ENCODE peak calls at places on chromosomes 11 and 22, in eight cellular contexts. One of them, this sample, is unnamed.

GRCh38 chr11:134543144-134544044 is 131.4 kb upstream of the B3GAT1 start:
- DNase-seq in right lobe of liver: no peak
- DNase-seq in endothelial cell of umbilical vein: no peak
- DNase-seq in fibroblast of villous mesenchyme: no peak
- DNase-seq in IMR-90: no peak
- DNase-seq in upper lobe of right lung: no peak
- DNase-seq in NT2/D1: no peak
- DNase-seq in fibroblast of lung: no peak
- DNase-seq in this sample: no peak

GRCh38 chr11:79456501-79456900 is 15.7 kb upstream of the TENM4 start:
- DNase-seq in IMR-90: no peak
- DNase-seq in upper lobe of right lung: no peak
- DNase-seq in fibroblast of villous mesenchyme: no peak
- DNase-seq in endothelial cell of umbilical vein: no peak
- DNase-seq in right lobe of liver: no peak
- DNase-seq in fibroblast of lung: no peak
- DNase-seq in NT2/D1: no peak
- DNase-seq in this sample: no peak

GRCh38 chr11:129224538-129224937 is 32.4 kb upstream of the ARHGAP32 start:
- DNase-seq in fibroblast of lung: no peak
- DNase-seq in right lobe of liver: no peak
- DNase-seq in endothelial cell of umbilical vein: no peak
- DNase-seq in fibroblast of villous mesenchyme: no peak
- DNase-seq in IMR-90: no peak
- DNase-seq in NT2/D1: no peak
- DNase-seq in upper lobe of right lung: no peak
- DNase-seq in this sample: no peak

GRCh38 chr11:2100361-2101170 is 38.6 kb downstream of the IGF2 start:
- DNase-seq in fibroblast of villous mesenchyme: peak
- DNase-seq in right lobe of liver: peak
- DNase-seq in fibroblast of lung: no peak
- DNase-seq in IMR-90: no peak
- DNase-seq in upper lobe of right lung: peak
- DNase-seq in NT2/D1: no peak
- DNase-seq in endothelial cell of umbilical vein: peak
- DNase-seq in this sample: no peak

GRCh38 chr22:26483043-26483438 is 542 bp downstream of the HPS4 start:
- DNase-seq in NT2/D1: no peak
- DNase-seq in endothelial cell of umbilical vein: no peak
- DNase-seq in fibroblast of villous mesenchyme: no peak
- DNase-seq in right lobe of liver: no peak
- DNase-seq in fibroblast of lung: peak
- DNase-seq in IMR-90: no peak
- DNase-seq in upper lobe of right lung: no peak
- DNase-seq in this sample: no peak

GRCh38 chr11:15967966-15968365 is 388.4 kb downstream of the SOX6 start:
- DNase-seq in upper lobe of right lung: no peak
- DNase-seq in endothelial cell of umbilical vein: peak
- DNase-seq in fibroblast of villous mesenchyme: peak
- DNase-seq in fibroblast of lung: peak
- DNase-seq in right lobe of liver: no peak
- DNase-seq in IMR-90: peak
- DNase-seq in NT2/D1: no peak
- DNase-seq in this sample: peak

GRCh38 chr11:38297670-38298069 is 1699.6 kb upstream of the RAG2 start:
- DNase-seq in NT2/D1: no peak
- DNase-seq in right lobe of liver: no peak
- DNase-seq in upper lobe of right lung: no peak
- DNase-seq in endothelial cell of umbilical vein: no peak
- DNase-seq in fibroblast of villous mesenchyme: no peak
- DNase-seq in fibroblast of lung: no peak
- DNase-seq in IMR-90: no peak
- DNase-seq in this sample: no peak

GRCh38 chr11:113091578-113091844 is 130.3 kb downstream of the NCAM1 start:
- DNase-seq in fibroblast of lung: no peak
- DNase-seq in NT2/D1: no peak
- DNase-seq in fibroblast of villous mesenchyme: peak
- DNase-seq in right lobe of liver: no peak
- DNase-seq in endothelial cell of umbilical vein: no peak
- DNase-seq in upper lobe of right lung: no peak
- DNase-seq in IMR-90: no peak
- DNase-seq in this sample: no peak

GRCh38 chr11:113618360-113618759 is 87.7 kb downstream of the TMPRSS5 start:
- DNase-seq in fibroblast of villous mesenchyme: peak
- DNase-seq in IMR-90: peak
- DNase-seq in upper lobe of right lung: no peak
- DNase-seq in endothelial cell of umbilical vein: no peak
- DNase-seq in fibroblast of lung: peak
- DNase-seq in right lobe of liver: no peak
- DNase-seq in NT2/D1: no peak
- DNase-seq in this sample: peak

GRCh38 chr22:23495614-23496444 is 84.3 kb downstream of the IGLL1 start:
- DNase-seq in IMR-90: no peak
- DNase-seq in fibroblast of villous mesenchyme: no peak
- DNase-seq in upper lobe of right lung: peak
- DNase-seq in NT2/D1: no peak
- DNase-seq in fibroblast of lung: no peak
- DNase-seq in endothelial cell of umbilical vein: no peak
- DNase-seq in right lobe of liver: no peak
- DNase-seq in this sample: no peak

GRCh38 chr11:69878927-69879733 is 59.9 kb upstream of the FGF3 start:
- DNase-seq in fibroblast of lung: no peak
- DNase-seq in IMR-90: no peak
- DNase-seq in right lobe of liver: no peak
- DNase-seq in endothelial cell of umbilical vein: no peak
- DNase-seq in upper lobe of right lung: peak
- DNase-seq in fibroblast of villous mesenchyme: no peak
- DNase-seq in NT2/D1: no peak
- DNase-seq in this sample: no peak

GRCh38 chr22:38415561-38416321 is 39.3 kb downstream of the KCNJ4 start:
- DNase-seq in fibroblast of lung: no peak
- DNase-seq in fibroblast of villous mesenchyme: no peak
- DNase-seq in right lobe of liver: no peak
- DNase-seq in IMR-90: no peak
- DNase-seq in NT2/D1: no peak
- DNase-seq in endothelial cell of umbilical vein: no peak
- DNase-seq in upper lobe of right lung: peak
- DNase-seq in this sample: no peak

GRCh38 chr11:33383075-33383919 is 126.1 kb downstream of the HIPK3 start:
- DNase-seq in endothelial cell of umbilical vein: no peak
- DNase-seq in IMR-90: no peak
- DNase-seq in upper lobe of right lung: no peak
- DNase-seq in fibroblast of villous mesenchyme: no peak
- DNase-seq in right lobe of liver: no peak
- DNase-seq in fibroblast of lung: no peak
- DNase-seq in NT2/D1: no peak
- DNase-seq in this sample: peak

GRCh38 chr11:60937144-60937527 is 12.9 kb downstream of the TMEM132A start:
- DNase-seq in NT2/D1: no peak
- DNase-seq in right lobe of liver: no peak
- DNase-seq in IMR-90: no peak
- DNase-seq in fibroblast of lung: no peak
- DNase-seq in fibroblast of villous mesenchyme: no peak
- DNase-seq in upper lobe of right lung: peak
- DNase-seq in endothelial cell of umbilical vein: peak
- DNase-seq in this sample: no peak

GRCh38 chr11:83464181-83464580 is 178.0 kb upstream of the CCDC90B start:
- DNase-seq in IMR-90: no peak
- DNase-seq in fibroblast of villous mesenchyme: no peak
- DNase-seq in endothelial cell of umbilical vein: no peak
- DNase-seq in fibroblast of lung: no peak
- DNase-seq in NT2/D1: no peak
- DNase-seq in upper lobe of right lung: no peak
- DNase-seq in right lobe of liver: no peak
- DNase-seq in this sample: no peak

GRCh38 chr11:84564180-84564866 is 1062.8 kb downstream of the DLG2 start:
- DNase-seq in IMR-90: peak
- DNase-seq in fibroblast of lung: peak
- DNase-seq in right lobe of liver: peak
- DNase-seq in endothelial cell of umbilical vein: peak
- DNase-seq in NT2/D1: no peak
- DNase-seq in upper lobe of right lung: no peak
- DNase-seq in fibroblast of villous mesenchyme: peak
- DNase-seq in this sample: peak

GRCh38 chr11:62574363-62575057 is 819 bp upstream of the EEF1G start:
- DNase-seq in endothelial cell of umbilical vein: peak
- DNase-seq in fibroblast of villous mesenchyme: peak
- DNase-seq in upper lobe of right lung: peak
- DNase-seq in IMR-90: peak
- DNase-seq in NT2/D1: no peak
- DNase-seq in right lobe of liver: peak
- DNase-seq in fibroblast of lung: no peak
- DNase-seq in this sample: peak

GRCh38 chr11:126664643-126665042 is 309.2 kb downstream of the ST3GAL4 start:
- DNase-seq in fibroblast of lung: no peak
- DNase-seq in fibroblast of villous mesenchyme: no peak
- DNase-seq in endothelial cell of umbilical vein: no peak
- DNase-seq in upper lobe of right lung: no peak
- DNase-seq in right lobe of liver: no peak
- DNase-seq in IMR-90: no peak
- DNase-seq in NT2/D1: no peak
- DNase-seq in this sample: no peak

GRCh38 chr22:48785792-48786678 is 1041.6 kb downstream of the BRD1 start:
- DNase-seq in fibroblast of villous mesenchyme: no peak
- DNase-seq in fibroblast of lung: no peak
- DNase-seq in IMR-90: no peak
- DNase-seq in NT2/D1: no peak
- DNase-seq in endothelial cell of umbilical vein: no peak
- DNase-seq in right lobe of liver: no peak
- DNase-seq in upper lobe of right lung: no peak
- DNase-seq in this sample: no peak

GRCh38 chr11:114847599-114847998 is 169.3 kb downstream of the NXPE2 start:
- DNase-seq in fibroblast of villous mesenchyme: no peak
- DNase-seq in upper lobe of right lung: no peak
- DNase-seq in endothelial cell of umbilical vein: no peak
- DNase-seq in NT2/D1: no peak
- DNase-seq in IMR-90: no peak
- DNase-seq in fibroblast of lung: no peak
- DNase-seq in right lobe of liver: no peak
- DNase-seq in this sample: no peak

GRCh38 chr11:60757231-60757800 is 649 bp downstream of the MS4A15 start:
- DNase-seq in fibroblast of villous mesenchyme: no peak
- DNase-seq in upper lobe of right lung: no peak
- DNase-seq in fibroblast of lung: no peak
- DNase-seq in endothelial cell of umbilical vein: no peak
- DNase-seq in NT2/D1: no peak
- DNase-seq in IMR-90: no peak
- DNase-seq in right lobe of liver: no peak
- DNase-seq in this sample: no peak

GRCh38 chr11:35247863-35248262 is 108.9 kb downstream of the CD44 start:
- DNase-seq in right lobe of liver: no peak
- DNase-seq in endothelial cell of umbilical vein: no peak
- DNase-seq in upper lobe of right lung: no peak
- DNase-seq in fibroblast of lung: no peak
- DNase-seq in NT2/D1: no peak
- DNase-seq in fibroblast of villous mesenchyme: no peak
- DNase-seq in IMR-90: no peak
- DNase-seq in this sample: no peak

DNA sequence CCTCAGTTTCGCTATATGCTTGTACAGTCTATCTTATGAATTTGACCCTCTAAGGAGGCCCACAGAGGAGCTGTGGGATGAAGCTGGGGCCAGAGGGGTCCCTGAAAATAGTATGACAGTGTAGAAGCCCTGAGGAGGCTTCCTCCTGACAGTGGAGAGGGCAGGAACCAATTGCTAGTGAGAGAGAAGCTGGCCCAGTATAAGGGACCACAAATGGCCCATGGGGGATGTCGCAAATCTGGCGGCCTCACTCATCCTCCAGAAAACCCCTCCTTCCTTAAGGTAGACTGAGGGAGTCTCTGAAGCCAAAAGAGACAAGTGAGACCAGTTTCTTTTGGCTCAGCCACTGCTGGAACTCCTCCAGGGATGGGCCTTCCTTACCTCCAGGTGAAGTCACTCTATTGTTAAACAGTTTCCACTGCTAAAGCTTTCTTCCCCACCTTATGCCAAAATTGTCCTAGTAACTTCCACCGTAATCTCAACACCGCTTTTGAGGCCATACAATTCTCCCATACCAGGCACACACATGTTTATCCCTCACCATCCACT is 17.8 kb upstream of the CASTOR1 start:
- DNase-seq in NT2/D1: no peak
- DNase-seq in fibroblast of lung: no peak
- DNase-seq in fibroblast of villous mesenchyme: no peak
- DNase-seq in upper lobe of right lung: no peak
- DNase-seq in IMR-90: no peak
- DNase-seq in endothelial cell of umbilical vein: no peak
- DNase-seq in right lobe of liver: no peak
- DNase-seq in this sample: no peak
- H3K4me3 ChIP-seq in NT2/D1: no peak
- H3K4me3 ChIP-seq in fibroblast of lung: no peak
- H3K4me3 ChIP-seq in fibroblast of villous mesenchyme: no peak
- H3K4me3 ChIP-seq in upper lobe of right lung: no peak
- H3K4me3 ChIP-seq in IMR-90: no peak
- H3K4me3 ChIP-seq in endothelial cell of umbilical vein: no peak
- H3K4me3 ChIP-seq in right lobe of liver: no peak
- H3K4me3 ChIP-seq in this sample: no peak

GRCh38 chr11:120563698-120564572 is 52.4 kb downstream of the GRIK4 start:
- DNase-seq in right lobe of liver: no peak
- DNase-seq in fibroblast of villous mesenchyme: no peak
- DNase-seq in upper lobe of right lung: no peak
- DNase-seq in NT2/D1: no peak
- DNase-seq in endothelial cell of umbilical vein: peak
- DNase-seq in IMR-90: no peak
- DNase-seq in fibroblast of lung: peak
- DNase-seq in this sample: no peak
- H3K4me3 ChIP-seq in right lobe of liver: no peak
- H3K4me3 ChIP-seq in fibroblast of villous mesenchyme: no peak
- H3K4me3 ChIP-seq in upper lobe of right lung: peak
- H3K4me3 ChIP-seq in NT2/D1: peak
- H3K4me3 ChIP-seq in endothelial cell of umbilical vein: peak
- H3K4me3 ChIP-seq in IMR-90: no peak
- H3K4me3 ChIP-seq in fibroblast of lung: no peak
- H3K4me3 ChIP-seq in this sample: no peak

GRCh38 chr22:46171940-46172339 is 21.6 kb downstream of the PPARA start:
- DNase-seq in IMR-90: peak
- DNase-seq in upper lobe of right lung: no peak
- DNase-seq in right lobe of liver: no peak
- DNase-seq in endothelial cell of umbilical vein: no peak
- DNase-seq in fibroblast of lung: peak
- DNase-seq in NT2/D1: no peak
- DNase-seq in fibroblast of villous mesenchyme: peak
- DNase-seq in this sample: peak
- H3K4me3 ChIP-seq in IMR-90: no peak
- H3K4me3 ChIP-seq in upper lobe of right lung: no peak
- H3K4me3 ChIP-seq in right lobe of liver: no peak
- H3K4me3 ChIP-seq in endothelial cell of umbilical vein: no peak
- H3K4me3 ChIP-seq in fibroblast of lung: no peak
- H3K4me3 ChIP-seq in NT2/D1: no peak
- H3K4me3 ChIP-seq in fibroblast of villous mesenchyme: no peak
- H3K4me3 ChIP-seq in this sample: no peak

DNA sequence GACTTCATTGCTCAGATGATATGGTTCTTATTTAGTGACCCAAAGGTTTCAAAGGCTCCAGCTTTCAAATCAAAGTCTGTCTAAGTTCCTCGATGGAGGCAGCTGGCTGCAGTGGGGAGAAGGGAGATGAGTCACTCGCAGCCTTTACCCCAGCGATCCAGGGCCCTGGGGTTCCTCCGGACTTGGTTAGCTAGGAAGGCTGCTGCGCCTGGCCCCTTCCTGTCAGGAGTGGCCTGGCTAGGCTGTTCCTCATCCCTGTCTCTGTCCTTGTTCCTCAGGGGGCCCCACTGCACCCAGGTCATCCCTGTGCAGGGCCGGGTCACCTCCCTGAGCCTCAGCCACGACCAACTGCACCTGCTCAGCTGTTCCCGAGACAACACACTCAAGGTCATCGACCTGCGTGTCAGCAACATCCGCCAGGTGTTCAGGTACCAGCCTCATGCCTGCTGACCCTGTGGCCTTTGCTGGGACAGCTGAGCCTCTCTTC is 13.9 kb downstream of the ATG16L2 start:
- DNase-seq in IMR-90: peak
- DNase-seq in upper lobe of right lung: peak
- DNase-seq in endothelial cell of umbilical vein: no peak
- DNase-seq in fibroblast of villous mesenchyme: peak
- DNase-seq in NT2/D1: no peak
- DNase-seq in fibroblast of lung: peak
- DNase-seq in right lobe of liver: peak
- DNase-seq in this sample: no peak
- H3K4me3 ChIP-seq in IMR-90: no peak
- H3K4me3 ChIP-seq in upper lobe of right lung: no peak
- H3K4me3 ChIP-seq in endothelial cell of umbilical vein: no peak
- H3K4me3 ChIP-seq in fibroblast of villous mesenchyme: no peak
- H3K4me3 ChIP-seq in NT2/D1: no peak
- H3K4me3 ChIP-seq in fibroblast of lung: no peak
- H3K4me3 ChIP-seq in right lobe of liver: no peak
- H3K4me3 ChIP-seq in this sample: no peak

This sample was measured in adipocyte.